ENCODE peak calls at places on chromosomes 4 and X, in four cellular contexts. One of them, this sample, is unnamed.

GRCh38 chrX:15497865-15498264 is 2.7 kb upstream of the BMX start:
- DNase-seq in breast epithelium: no peak
- DNase-seq in mucosa of descending colon: peak; percentile 74
- DNase-seq in caudate nucleus: no peak
- DNase-seq in this sample: no peak

GRCh38 chrX:153864561-153865320 is 21.2 kb downstream of the L1CAM start:
- DNase-seq in caudate nucleus: no peak
- DNase-seq in mucosa of descending colon: no peak
- DNase-seq in breast epithelium: no peak
- DNase-seq in this sample: peak; percentile 70

GRCh38 chrX:69285881-69286545 is 120.8 kb upstream of the PJA1 start:
- DNase-seq in caudate nucleus: no peak
- DNase-seq in breast epithelium: peak; percentile 23
- DNase-seq in mucosa of descending colon: peak; percentile 71
- DNase-seq in this sample: peak; percentile 81

GRCh38 chrX:85561216-85561615 is 181.8 kb upstream of the POF1B start:
- DNase-seq in mucosa of descending colon: no peak
- DNase-seq in caudate nucleus: no peak
- DNase-seq in breast epithelium: no peak
- DNase-seq in this sample: peak; percentile 26

GRCh38 chr4:31040106-31040505 is 319.9 kb downstream of the PCDH7 start:
- DNase-seq in breast epithelium: no peak
- DNase-seq in mucosa of descending colon: no peak
- DNase-seq in caudate nucleus: no peak
- DNase-seq in this sample: no peak

GRCh38 chr4:182746876-182747275 is 170.3 kb downstream of the DCTD start:
- DNase-seq in breast epithelium: no peak
- DNase-seq in caudate nucleus: no peak
- DNase-seq in mucosa of descending colon: no peak
- DNase-seq in this sample: no peak

GRCh38 chr4:67892905-67893304 is 9.1 kb upstream of the TMPRSS11D start:
- DNase-seq in mucosa of descending colon: no peak
- DNase-seq in caudate nucleus: no peak
- DNase-seq in breast epithelium: no peak
- DNase-seq in this sample: no peak

GRCh38 chrX:13078739-13079444 is 34.5 kb upstream of the FAM9C start:
- DNase-seq in mucosa of descending colon: peak; percentile 59
- DNase-seq in breast epithelium: no peak
- DNase-seq in caudate nucleus: no peak
- DNase-seq in this sample: no peak

GRCh38 chr4:28916585-28916984 is 1803.6 kb upstream of the PCDH7 start:
- DNase-seq in mucosa of descending colon: no peak
- DNase-seq in breast epithelium: no peak
- DNase-seq in caudate nucleus: no peak
- DNase-seq in this sample: no peak

GRCh38 chr4:59973496-59973895 is 1226.6 kb upstream of the ADGRL3 start:
- DNase-seq in breast epithelium: no peak
- DNase-seq in caudate nucleus: no peak
- DNase-seq in mucosa of descending colon: no peak
- DNase-seq in this sample: no peak

GRCh38 chr4:10403633-10404445 is 53.4 kb downstream of the ZNF518B start:
- DNase-seq in breast epithelium: no peak
- DNase-seq in caudate nucleus: no peak
- DNase-seq in mucosa of descending colon: peak; percentile 73
- DNase-seq in this sample: no peak

GRCh38 chr4:189090174-189090814 is 850.4 kb upstream of the FRG1 start:
- DNase-seq in mucosa of descending colon: no peak
- DNase-seq in breast epithelium: no peak
- DNase-seq in caudate nucleus: no peak
- DNase-seq in this sample: no peak

GRCh38 chr4:94305468-94306225 is 37.0 kb downstream of the HPGDS start:
- DNase-seq in caudate nucleus: no peak
- DNase-seq in breast epithelium: no peak
- DNase-seq in mucosa of descending colon: no peak
- DNase-seq in this sample: no peak

GRCh38 chr4:168150651-168151050 is 58.3 kb downstream of the ANXA10 start:
- DNase-seq in caudate nucleus: no peak
- DNase-seq in breast epithelium: no peak
- DNase-seq in mucosa of descending colon: no peak
- DNase-seq in this sample: no peak

GRCh38 chrX:30659421-30659820 is 6.2 kb downstream of the GK start:
- DNase-seq in mucosa of descending colon: no peak
- DNase-seq in breast epithelium: no peak
- DNase-seq in caudate nucleus: no peak
- DNase-seq in this sample: no peak

GRCh38 chrX:76183289-76184057 is 10.6 kb downstream of the PBDC1 start:
- DNase-seq in caudate nucleus: no peak
- DNase-seq in breast epithelium: no peak
- DNase-seq in mucosa of descending colon: no peak
- DNase-seq in this sample: no peak

GRCh38 chrX:118847676-118848075 is 24.1 kb downstream of the ZCCHC12 start:
- DNase-seq in breast epithelium: no peak
- DNase-seq in caudate nucleus: no peak
- DNase-seq in mucosa of descending colon: peak; percentile 19
- DNase-seq in this sample: no peak

GRCh38 chr4:132548463-132548862 is 600.6 kb upstream of the PCDH10 start:
- DNase-seq in mucosa of descending colon: no peak
- DNase-seq in breast epithelium: no peak
- DNase-seq in caudate nucleus: no peak
- DNase-seq in this sample: no peak

GRCh38 chrX:3651272-3651671 is 62.2 kb downstream of the PRKX start:
- DNase-seq in mucosa of descending colon: peak; percentile 41
- DNase-seq in caudate nucleus: no peak
- DNase-seq in breast epithelium: no peak
- DNase-seq in this sample: no peak

GRCh38 chr4:186887211-186887785 is 163.6 kb upstream of the FAT1 start:
- DNase-seq in caudate nucleus: no peak
- DNase-seq in mucosa of descending colon: no peak
- DNase-seq in breast epithelium: no peak
- DNase-seq in this sample: no peak

GRCh38 chrX:151984328-151984727 is 9.9 kb upstream of the GABRE start:
- DNase-seq in caudate nucleus: no peak
- DNase-seq in mucosa of descending colon: no peak
- DNase-seq in breast epithelium: no peak
- DNase-seq in this sample: no peak

GRCh38 chr4:99190336-99190735 is 28.7 kb downstream of the ADH6 start:
- DNase-seq in mucosa of descending colon: no peak
- DNase-seq in caudate nucleus: no peak
- DNase-seq in breast epithelium: no peak
- DNase-seq in this sample: no peak

GRCh38 chr4:176150283-176150682 is 45.1 kb downstream of the SPATA4 start:
- DNase-seq in caudate nucleus: no peak
- DNase-seq in mucosa of descending colon: peak; percentile 32
- DNase-seq in breast epithelium: no peak
- DNase-seq in this sample: no peak

GRCh38 chr4:17688011-17688441 is 73.6 kb downstream of the MED28 start:
- DNase-seq in breast epithelium: no peak
- DNase-seq in mucosa of descending colon: no peak
- DNase-seq in caudate nucleus: no peak
- DNase-seq in this sample: no peak

GRCh38 chr4:111678466-111678865 is 466.8 kb upstream of the FAM241A start:
- DNase-seq in caudate nucleus: no peak
- DNase-seq in mucosa of descending colon: no peak
- DNase-seq in breast epithelium: no peak
- DNase-seq in this sample: no peak

GRCh38 chr4:121070696-121071639 is 1.4 kb downstream of the NDNF start:
- DNase-seq in breast epithelium: no peak
- DNase-seq in caudate nucleus: no peak
- DNase-seq in mucosa of descending colon: peak; percentile 58
- DNase-seq in this sample: peak; percentile 70

GRCh38 chr4:110411599-110412011 is 64.3 kb upstream of the ENPEP start:
- DNase-seq in caudate nucleus: no peak
- DNase-seq in mucosa of descending colon: peak; percentile 10
- DNase-seq in breast epithelium: no peak
- DNase-seq in this sample: no peak

GRCh38 chrX:82648062-82648461 is 860.0 kb upstream of the POU3F4 start:
- DNase-seq in caudate nucleus: no peak
- DNase-seq in breast epithelium: no peak
- DNase-seq in mucosa of descending colon: no peak
- DNase-seq in this sample: no peak

GRCh38 chr4:92516450-92516849 is 212.7 kb downstream of the GRID2 start:
- DNase-seq in breast epithelium: no peak
- DNase-seq in mucosa of descending colon: no peak
- DNase-seq in caudate nucleus: no peak
- DNase-seq in this sample: no peak

GRCh38 chr4:86664959-86665358 is 70.8 kb downstream of the PTPN13 start:
- DNase-seq in breast epithelium: no peak
- DNase-seq in mucosa of descending colon: no peak
- DNase-seq in caudate nucleus: no peak
- DNase-seq in this sample: no peak

GRCh38 chrX:72308566-72309296 is 3.0 kb upstream of the CITED1 start:
- DNase-seq in breast epithelium: peak; percentile 30
- DNase-seq in caudate nucleus: peak; percentile 23
- DNase-seq in mucosa of descending colon: peak; percentile 83
- DNase-seq in this sample: no peak

GRCh38 chr4:5389756-5390155 is 318.6 kb downstream of the EVC2 start:
- DNase-seq in caudate nucleus: no peak
- DNase-seq in breast epithelium: no peak
- DNase-seq in mucosa of descending colon: no peak
- DNase-seq in this sample: no peak

GRCh38 chr4:2837110-2837903 is 6.3 kb upstream of the ADD1 start:
- DNase-seq in caudate nucleus: no peak
- DNase-seq in breast epithelium: no peak
- DNase-seq in mucosa of descending colon: no peak
- DNase-seq in this sample: peak; percentile 72

GRCh38 chr4:5707366-5708133 is 809 bp downstream of the EVC2 start:
- DNase-seq in mucosa of descending colon: no peak
- DNase-seq in breast epithelium: no peak
- DNase-seq in caudate nucleus: no peak
- DNase-seq in this sample: no peak

GRCh38 chr4:69782651-69783310 is 22.4 kb upstream of the SULT1B1 start:
- DNase-seq in caudate nucleus: no peak
- DNase-seq in mucosa of descending colon: no peak
- DNase-seq in breast epithelium: no peak
- DNase-seq in this sample: peak; percentile 59

GRCh38 chr4:52627876-52628275 is 31.2 kb downstream of the USP46 start:
- DNase-seq in mucosa of descending colon: peak; percentile 4
- DNase-seq in caudate nucleus: no peak
- DNase-seq in breast epithelium: no peak
- DNase-seq in this sample: no peak

GRCh38 chr4:87151730-87152129 is 68.7 kb downstream of the KLHL8 start:
- DNase-seq in breast epithelium: no peak
- DNase-seq in caudate nucleus: no peak
- DNase-seq in mucosa of descending colon: no peak
- DNase-seq in this sample: no peak